ENCODE peak calls at places on chromosome 16, in ten cellular contexts. One of them, this sample, is unnamed.

GRCh38 chr16:84986879-84987278 is 24.5 kb downstream of the ZDHHC7 start:
- DNase-seq in fibroblast of mammary gland: no peak
- DNase-seq in epithelial cell of esophagus: no peak
- DNase-seq in omental fat pad: no peak
- DNase-seq in gastrocnemius medialis: no peak
- DNase-seq in HL-60: no peak
- DNase-seq in progenitor cell of endocrine pancreas: no peak
- DNase-seq in AG04450: no peak
- DNase-seq in ovary: no peak
- DNase-seq in WERI-Rb-1: no peak
- DNase-seq in this sample: no peak

GRCh38 chr16:69937465-69937951 is 13.6 kb upstream of the CLEC18A start:
- DNase-seq in gastrocnemius medialis: no peak
- DNase-seq in epithelial cell of esophagus: peak; percentile 16
- DNase-seq in HL-60: no peak
- DNase-seq in progenitor cell of endocrine pancreas: no peak
- DNase-seq in WERI-Rb-1: no peak
- DNase-seq in AG04450: no peak
- DNase-seq in omental fat pad: no peak
- DNase-seq in fibroblast of mammary gland: no peak
- DNase-seq in ovary: peak; percentile 28
- DNase-seq in this sample: no peak

GRCh38 chr16:29806096-29806579 is at the start of gene MAZ:
- DNase-seq in ovary: no peak
- DNase-seq in progenitor cell of endocrine pancreas: no peak
- DNase-seq in fibroblast of mammary gland: peak; percentile 92
- DNase-seq in WERI-Rb-1: no peak
- DNase-seq in HL-60: no peak
- DNase-seq in omental fat pad: no peak
- DNase-seq in gastrocnemius medialis: no peak
- DNase-seq in epithelial cell of esophagus: peak; percentile 94
- DNase-seq in AG04450: peak; percentile 82
- DNase-seq in this sample: no peak

GRCh38 chr16:89020068-89020924 is 43.3 kb upstream of the CBFA2T3 start:
- DNase-seq in fibroblast of mammary gland: no peak
- DNase-seq in omental fat pad: no peak
- DNase-seq in WERI-Rb-1: no peak
- DNase-seq in epithelial cell of esophagus: no peak
- DNase-seq in progenitor cell of endocrine pancreas: no peak
- DNase-seq in HL-60: no peak
- DNase-seq in gastrocnemius medialis: no peak
- DNase-seq in AG04450: no peak
- DNase-seq in ovary: no peak
- DNase-seq in this sample: no peak

GRCh38 chr16:80557037-80557436 is 16.2 kb downstream of the DYNLRB2 start:
- DNase-seq in gastrocnemius medialis: no peak
- DNase-seq in omental fat pad: no peak
- DNase-seq in ovary: no peak
- DNase-seq in AG04450: no peak
- DNase-seq in progenitor cell of endocrine pancreas: no peak
- DNase-seq in HL-60: no peak
- DNase-seq in WERI-Rb-1: no peak
- DNase-seq in epithelial cell of esophagus: no peak
- DNase-seq in fibroblast of mammary gland: no peak
- DNase-seq in this sample: no peak

GRCh38 chr16:21698169-21699032 is 34.6 kb downstream of the OTOA start:
- DNase-seq in fibroblast of mammary gland: no peak
- DNase-seq in progenitor cell of endocrine pancreas: no peak
- DNase-seq in gastrocnemius medialis: no peak
- DNase-seq in ovary: no peak
- DNase-seq in AG04450: no peak
- DNase-seq in omental fat pad: no peak
- DNase-seq in WERI-Rb-1: no peak
- DNase-seq in HL-60: no peak
- DNase-seq in epithelial cell of esophagus: no peak
- DNase-seq in this sample: no peak

GRCh38 chr16:11005611-11005975 is 61.2 kb downstream of the CLEC16A start:
- DNase-seq in ovary: no peak
- DNase-seq in AG04450: no peak
- DNase-seq in omental fat pad: no peak
- DNase-seq in WERI-Rb-1: no peak
- DNase-seq in gastrocnemius medialis: no peak
- DNase-seq in progenitor cell of endocrine pancreas: no peak
- DNase-seq in epithelial cell of esophagus: peak; percentile 79
- DNase-seq in HL-60: no peak
- DNase-seq in fibroblast of mammary gland: peak; percentile 47
- DNase-seq in this sample: no peak

GRCh38 chr16:11682655-11683096 is 14.4 kb downstream of the SNN start:
- DNase-seq in ovary: no peak
- DNase-seq in AG04450: peak; percentile 83
- DNase-seq in HL-60: no peak
- DNase-seq in epithelial cell of esophagus: peak; percentile 88
- DNase-seq in omental fat pad: no peak
- DNase-seq in progenitor cell of endocrine pancreas: no peak
- DNase-seq in fibroblast of mammary gland: peak; percentile 88
- DNase-seq in WERI-Rb-1: no peak
- DNase-seq in gastrocnemius medialis: no peak
- DNase-seq in this sample: no peak

GRCh38 chr16:76777721-76778120 is 413.3 kb upstream of the MON1B start:
- DNase-seq in ovary: no peak
- DNase-seq in omental fat pad: no peak
- DNase-seq in WERI-Rb-1: no peak
- DNase-seq in AG04450: no peak
- DNase-seq in epithelial cell of esophagus: peak; percentile 54
- DNase-seq in progenitor cell of endocrine pancreas: no peak
- DNase-seq in fibroblast of mammary gland: no peak
- DNase-seq in gastrocnemius medialis: no peak
- DNase-seq in HL-60: no peak
- DNase-seq in this sample: no peak

GRCh38 chr16:87350031-87350430 is 32.8 kb upstream of the C16orf95 start:
- DNase-seq in epithelial cell of esophagus: no peak
- DNase-seq in WERI-Rb-1: no peak
- DNase-seq in ovary: no peak
- DNase-seq in progenitor cell of endocrine pancreas: no peak
- DNase-seq in fibroblast of mammary gland: no peak
- DNase-seq in AG04450: no peak
- DNase-seq in gastrocnemius medialis: no peak
- DNase-seq in omental fat pad: no peak
- DNase-seq in HL-60: no peak
- DNase-seq in this sample: no peak

GRCh38 chr16:87346517-87347060 is 29.4 kb upstream of the C16orf95 start:
- DNase-seq in gastrocnemius medialis: no peak
- DNase-seq in WERI-Rb-1: no peak
- DNase-seq in HL-60: no peak
- DNase-seq in epithelial cell of esophagus: no peak
- DNase-seq in fibroblast of mammary gland: no peak
- DNase-seq in AG04450: no peak
- DNase-seq in progenitor cell of endocrine pancreas: no peak
- DNase-seq in omental fat pad: no peak
- DNase-seq in ovary: no peak
- DNase-seq in this sample: no peak

GRCh38 chr16:87348616-87349157 is 31.5 kb upstream of the C16orf95 start:
- DNase-seq in progenitor cell of endocrine pancreas: no peak
- DNase-seq in AG04450: no peak
- DNase-seq in HL-60: no peak
- DNase-seq in WERI-Rb-1: peak; percentile 52
- DNase-seq in gastrocnemius medialis: no peak
- DNase-seq in ovary: no peak
- DNase-seq in fibroblast of mammary gland: no peak
- DNase-seq in omental fat pad: no peak
- DNase-seq in epithelial cell of esophagus: no peak
- DNase-seq in this sample: no peak

GRCh38 chr16:87345721-87346424 is 28.7 kb upstream of the C16orf95 start:
- DNase-seq in fibroblast of mammary gland: no peak
- DNase-seq in ovary: no peak
- DNase-seq in progenitor cell of endocrine pancreas: no peak
- DNase-seq in omental fat pad: no peak
- DNase-seq in gastrocnemius medialis: no peak
- DNase-seq in AG04450: no peak
- DNase-seq in HL-60: no peak
- DNase-seq in epithelial cell of esophagus: no peak
- DNase-seq in WERI-Rb-1: no peak
- DNase-seq in this sample: no peak

DNA sequence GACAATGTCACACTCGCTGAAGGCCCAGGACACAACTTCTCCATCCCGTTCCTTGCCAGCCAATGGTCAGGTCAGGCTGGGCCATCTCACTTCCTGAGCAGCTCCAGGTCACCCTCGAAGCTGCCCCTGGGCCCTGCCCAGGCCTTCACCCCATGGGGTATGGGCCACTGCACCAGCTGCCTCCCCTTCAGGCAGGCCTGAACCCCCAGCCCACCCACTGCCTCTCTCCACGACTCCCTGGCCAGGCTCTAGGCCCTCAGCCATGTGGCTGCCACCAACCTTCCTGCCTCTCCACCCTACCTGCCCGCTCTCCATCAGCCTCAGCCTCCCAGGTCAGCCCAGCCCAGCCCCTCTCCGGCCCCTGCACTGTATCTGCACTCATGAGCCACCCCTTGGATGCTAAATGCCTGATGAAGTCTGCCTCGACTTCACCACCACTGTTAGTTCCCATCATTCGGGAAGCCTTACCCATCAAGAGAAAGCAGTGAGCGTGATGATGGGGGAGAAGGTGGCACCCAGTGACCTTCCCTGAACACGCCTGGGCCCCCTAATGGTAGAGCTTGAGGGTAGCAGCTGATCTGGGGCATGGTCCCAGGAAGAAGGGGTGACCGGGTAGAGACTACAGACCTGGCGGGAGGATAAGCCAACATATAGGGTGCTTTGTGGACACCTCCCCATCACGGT is 30.9 kb upstream of the C16orf95 start:
- DNase-seq in WERI-Rb-1: no peak
- DNase-seq in omental fat pad: no peak
- DNase-seq in epithelial cell of esophagus: no peak
- DNase-seq in progenitor cell of endocrine pancreas: no peak
- DNase-seq in AG04450: no peak
- DNase-seq in HL-60: no peak
- DNase-seq in ovary: no peak
- DNase-seq in fibroblast of mammary gland: no peak
- DNase-seq in gastrocnemius medialis: no peak
- DNase-seq in this sample: no peak
- TF ChIP-seq CTCF in WERI-Rb-1: no peak
- TF ChIP-seq CTCF in omental fat pad: no peak
- TF ChIP-seq CTCF in epithelial cell of esophagus: no peak
- TF ChIP-seq CTCF in progenitor cell of endocrine pancreas: peak; percentile 10
- TF ChIP-seq CTCF in AG04450: no peak
- TF ChIP-seq CTCF in HL-60: no peak
- TF ChIP-seq CTCF in ovary: no peak
- TF ChIP-seq CTCF in fibroblast of mammary gland: no peak
- TF ChIP-seq CTCF in gastrocnemius medialis: no peak
- TF ChIP-seq CTCF in this sample: no peak

GRCh38 chr16:2815299-2815771 is 1.7 kb upstream of the PRSS21 start:
- DNase-seq in AG04450: no peak
- DNase-seq in HL-60: no peak
- DNase-seq in epithelial cell of esophagus: no peak
- DNase-seq in omental fat pad: no peak
- DNase-seq in progenitor cell of endocrine pancreas: no peak
- DNase-seq in ovary: no peak
- DNase-seq in fibroblast of mammary gland: no peak
- DNase-seq in WERI-Rb-1: no peak
- DNase-seq in gastrocnemius medialis: no peak
- DNase-seq in this sample: no peak
- TF ChIP-seq CTCF in AG04450: no peak
- TF ChIP-seq CTCF in HL-60: no peak
- TF ChIP-seq CTCF in epithelial cell of esophagus: no peak
- TF ChIP-seq CTCF in omental fat pad: no peak
- TF ChIP-seq CTCF in progenitor cell of endocrine pancreas: no peak
- TF ChIP-seq CTCF in ovary: no peak
- TF ChIP-seq CTCF in fibroblast of mammary gland: no peak
- TF ChIP-seq CTCF in WERI-Rb-1: no peak
- TF ChIP-seq CTCF in gastrocnemius medialis: no peak
- TF ChIP-seq CTCF in this sample: no peak

GRCh38 chr16:23432176-23433128 is 20.5 kb downstream of the COG7 start:
- DNase-seq in ovary: no peak
- DNase-seq in progenitor cell of endocrine pancreas: no peak
- DNase-seq in omental fat pad: no peak
- DNase-seq in gastrocnemius medialis: no peak
- DNase-seq in fibroblast of mammary gland: no peak
- DNase-seq in epithelial cell of esophagus: peak; percentile 30
- DNase-seq in AG04450: no peak
- DNase-seq in WERI-Rb-1: no peak
- DNase-seq in HL-60: no peak
- DNase-seq in this sample: no peak
- TF ChIP-seq CTCF in ovary: no peak
- TF ChIP-seq CTCF in progenitor cell of endocrine pancreas: no peak
- TF ChIP-seq CTCF in omental fat pad: no peak
- TF ChIP-seq CTCF in gastrocnemius medialis: no peak
- TF ChIP-seq CTCF in fibroblast of mammary gland: no peak
- TF ChIP-seq CTCF in epithelial cell of esophagus: peak; percentile 55
- TF ChIP-seq CTCF in AG04450: no peak
- TF ChIP-seq CTCF in WERI-Rb-1: no peak
- TF ChIP-seq CTCF in HL-60: no peak
- TF ChIP-seq CTCF in this sample: no peak

GRCh38 chr16:54930034-54930938 is at the start of gene IRX5:
- DNase-seq in progenitor cell of endocrine pancreas: peak; percentile 55
- DNase-seq in epithelial cell of esophagus: peak; percentile 99
- DNase-seq in omental fat pad: no peak
- DNase-seq in HL-60: peak; percentile 94
- DNase-seq in fibroblast of mammary gland: peak; percentile 94
- DNase-seq in gastrocnemius medialis: peak; percentile 62
- DNase-seq in ovary: peak; percentile 90
- DNase-seq in AG04450: no peak
- DNase-seq in WERI-Rb-1: peak; percentile 88
- DNase-seq in this sample: peak; percentile 97
- TF ChIP-seq CTCF in progenitor cell of endocrine pancreas: peak; percentile 24
- TF ChIP-seq CTCF in epithelial cell of esophagus: no peak
- TF ChIP-seq CTCF in omental fat pad: no peak
- TF ChIP-seq CTCF in HL-60: no peak
- TF ChIP-seq CTCF in fibroblast of mammary gland: no peak
- TF ChIP-seq CTCF in gastrocnemius medialis: peak; percentile 38
- TF ChIP-seq CTCF in ovary: no peak
- TF ChIP-seq CTCF in AG04450: no peak
- TF ChIP-seq CTCF in WERI-Rb-1: no peak
- TF ChIP-seq CTCF in this sample: peak; percentile 39

This sample was measured in osteocyte.